ENCODE peak calls at places on chromosomes 4 and X, in five cellular contexts. X is K562, W is A549, T is HepG2, S is transverse colon. B is an unnamed sample.

GRCh38 chrX:136344321-136344720 is 43.6 kb downstream of the ADGRG4 start:
- DNase-seq in X (no peak), W (no peak), T (no peak), S (no peak), B (no peak)

GRCh38 chrX:56576721-56577120 is 13.3 kb downstream of the UBQLN2 start:
- DNase-seq in X (no peak), W (no peak), T (no peak), S (no peak), B (no peak)

GRCh38 chrX:17621566-17622270 is 115.6 kb upstream of the SCML1 start:
- DNase-seq in X (no peak), W (no peak), T (no peak), S (no peak), B (no peak)

GRCh38 chr4:30828290-30828926 is 108.2 kb downstream of the PCDH7 start:
- DNase-seq in X (no peak), W (no peak), T (no peak), S (no peak), B (no peak)

GRCh38 chrX:132810964-132811712 is 147.3 kb downstream of the HS6ST2 start:
- DNase-seq in X (no peak), W (no peak), T (no peak), S (no peak), B (no peak)

GRCh38 chr4:141102367-141102766 is 30.9 kb downstream of the RNF150 start:
- DNase-seq in X (no peak), W (no peak), T (no peak), S (no peak), B (no peak)

GRCh38 chrX:25202827-25203226 is 187.1 kb upstream of the ARX start:
- DNase-seq in X (no peak), W (no peak), T (no peak), S (no peak), B (no peak)

GRCh38 chrX:119756926-119757635 is 1.3 kb upstream of the SOWAHD start:
- DNase-seq in X (no peak), W (no peak), T (peak; percentile 23), S (peak; percentile 26), B (no peak)

GRCh38 chrX:29470029-29470428 is 745.3 kb upstream of the MAGEB2 start:
- DNase-seq in X (no peak), W (no peak), T (no peak), S (no peak), B (no peak)

GRCh38 chr4:94457692-94458106 is 6.0 kb downstream of the PDLIM5 start:
- DNase-seq in X (no peak), W (no peak), T (no peak), S (no peak), B (no peak)

GRCh38 chr4:61160484-61160883 is 39.6 kb upstream of the ADGRL3 start:
- DNase-seq in X (no peak), W (no peak), T (no peak), S (no peak), B (no peak)

GRCh38 chr4:165383757-165384156 is 4.9 kb downstream of the CPE start:
- DNase-seq in X (no peak), W (no peak), T (no peak), S (no peak), B (no peak)

GRCh38 chr4:145179201-145179860 is 1.1 kb downstream of the OTUD4 start:
- DNase-seq in X (peak; percentile 77), W (peak; percentile 28), T (peak; percentile 21), S (peak; percentile 85), B (peak; percentile 81)

GRCh38 chr4:107044170-107044569 is 8.1 kb upstream of the DKK2 start:
- DNase-seq in X (no peak), W (no peak), T (no peak), S (no peak), B (no peak)

GRCh38 chr4:14874990-14875389 is 127.3 kb upstream of the CPEB2 start:
- DNase-seq in X (no peak), W (no peak), T (no peak), S (no peak), B (no peak)

GRCh38 chr4:8543623-8544022 is 36.6 kb upstream of the GPR78 start:
- DNase-seq in X (no peak), W (no peak), T (no peak), S (no peak), B (no peak)

GRCh38 chrX:134949271-134949670 is 41.5 kb upstream of the SMIM10 start:
- DNase-seq in X (no peak), W (peak; percentile 59), T (peak; percentile 69), S (no peak), B (no peak)

GRCh38 chr4:110850461-110851447 is 227.9 kb upstream of the PITX2 start:
- DNase-seq in X (no peak), W (no peak), T (no peak), S (peak; percentile 70), B (no peak)

GRCh38 chr4:119682080-119682479 is 53.5 kb upstream of the PDE5A start:
- DNase-seq in X (no peak), W (no peak), T (no peak), S (no peak), B (no peak)

GRCh38 chrX:68273887-68274286 is 159.4 kb downstream of the OPHN1 start:
- DNase-seq in X (no peak), W (no peak), T (no peak), S (no peak), B (no peak)

GRCh38 chr4:165009493-165010227 is 22.1 kb upstream of the TRIM60 start:
- DNase-seq in X (no peak), W (no peak), T (no peak), S (no peak), B (no peak)

GRCh38 chr4:48108309-48109073 is 25.6 kb downstream of the TXK start:
- DNase-seq in X (no peak), W (no peak), T (no peak), S (no peak), B (no peak)

GRCh38 chrX:9785944-9786741 is at the start of gene SHROOM2:
- DNase-seq in X (peak; percentile 14), W (no peak), T (no peak), S (no peak), B (no peak)

GRCh38 chr4:75555294-75556164 is at the start of gene ODAPH:
- DNase-seq in X (peak; percentile 16), W (peak; percentile 21), T (no peak), S (peak; percentile 38), B (no peak)

GRCh38 chr4:22488136-22488535 is 27.7 kb downstream of the ADGRA3 start:
- DNase-seq in X (no peak), W (no peak), T (no peak), S (no peak), B (no peak)

GRCh38 chrX:131763674-131764073 is 219.8 kb downstream of the OR13H1 start:
- DNase-seq in X (no peak), W (peak; percentile 69), T (no peak), S (peak; percentile 89), B (peak; percentile 94)

GRCh38 chr4:101279377-101279871 is 67.9 kb downstream of the PPP3CA start:
- DNase-seq in X (no peak), W (no peak), T (no peak), S (no peak), B (peak; percentile 74)

GRCh38 chr4:25863347-25863784 is 578 bp upstream of the SEL1L3 start:
- DNase-seq in X (no peak), W (peak; percentile 19), T (no peak), S (peak; percentile 86), B (no peak)

GRCh38 chrX:38236901-38237615 is 16.4 kb upstream of the SRPX start:
- DNase-seq in X (no peak), W (no peak), T (no peak), S (no peak), B (no peak)

GRCh38 chrX:9704876-9705465 is 60.7 kb downstream of the GPR143 start:
- DNase-seq in X (no peak), W (no peak), T (no peak), S (no peak), B (no peak)

GRCh38 chrX:38675856-38676255 is 114.5 kb downstream of the TSPAN7 start:
- DNase-seq in X (no peak), W (no peak), T (no peak), S (no peak), B (no peak)

GRCh38 chr4:13611283-13611842 is 16.2 kb downstream of the BOD1L1 start:
- DNase-seq in X (no peak), W (no peak), T (no peak), S (peak; percentile 18), B (no peak)

GRCh38 chr4:20615492-20616136 is 84.6 kb upstream of the PACRGL start:
- DNase-seq in X (no peak), W (no peak), T (peak; percentile 1), S (no peak), B (no peak)

GRCh38 chr4:182921608-182922007 is 4.4 kb upstream of the DCTD start:
- DNase-seq in X (no peak), W (no peak), T (no peak), S (no peak), B (no peak)
- TF ChIP-seq EP300 in X (no peak), W (no peak), T (no peak), S (no peak), B (no peak)

GRCh38 chr4:92304636-92305035 is 870 bp downstream of the GRID2 start:
- DNase-seq in X (no peak), W (no peak), T (no peak), S (no peak), B (no peak)
- H3K4me3 ChIP-seq in X (no peak overlapping the region), W (peak overlapping the region; percentile 39), T (no peak overlapping the region), S (no peak overlapping the region), B (peak overlapping the region; percentile 39)

DNA sequence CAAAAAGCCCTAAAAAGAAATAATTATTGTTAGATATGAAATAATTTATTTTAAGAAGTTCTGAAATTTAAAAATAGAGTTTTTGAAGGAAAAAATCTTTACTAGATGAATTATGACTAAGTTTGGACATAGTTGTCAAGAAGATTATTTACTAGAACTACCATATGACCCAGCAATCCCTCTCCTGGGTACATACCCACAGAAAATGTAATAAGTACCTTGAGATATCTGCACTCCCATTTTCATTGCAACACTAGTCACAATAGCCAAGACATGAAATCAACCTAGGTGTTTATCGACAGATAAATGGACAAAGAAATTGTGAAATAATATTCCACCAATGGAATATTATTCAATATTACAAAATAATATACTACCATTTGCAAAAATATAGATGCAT is 109.9 kb downstream of the PDHA2 start:
- DNase-seq in X (no peak), W (no peak), T (no peak), S (no peak), B (no peak)
- H3K27ac ChIP-seq in X (no peak overlapping the region), W (no peak overlapping the region), T (no peak overlapping the region), S (no peak overlapping the region), B (no peak overlapping the region)

GRCh38 chr4:184282895-184283654 is 65.4 kb upstream of the ENPP6 start:
- DNase-seq in X (no peak), W (no peak), T (no peak), S (peak; percentile 22), B (no peak)
- TF ChIP-seq EP300 in X (no peak), W (no peak), T (no peak), S (no peak), B (no peak)

DNA sequence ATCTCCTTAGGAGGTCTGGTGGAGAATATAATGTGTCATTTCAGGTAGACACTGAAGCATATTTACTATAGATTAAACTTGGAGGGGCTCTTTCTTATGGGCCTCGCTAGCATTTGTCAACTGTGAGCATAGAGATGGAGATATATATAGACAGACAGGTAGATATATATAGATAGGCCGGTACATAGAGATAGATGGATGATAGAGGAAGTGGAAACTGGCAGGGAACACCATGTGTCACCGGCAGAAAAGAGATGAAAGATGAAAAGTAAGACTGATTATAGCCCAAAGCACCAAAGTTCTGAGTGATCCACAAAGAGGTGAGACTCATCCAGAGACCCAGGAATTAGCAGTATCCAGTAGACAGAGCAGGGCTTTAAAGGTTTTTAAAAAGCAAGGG is 268.1 kb downstream of the FBXW7 start:
- DNase-seq in X (no peak), W (no peak), T (no peak), S (no peak), B (no peak)
- H3K4me3 ChIP-seq in X (no peak overlapping the region), W (no peak overlapping the region), T (no peak overlapping the region), S (no peak overlapping the region), B (no peak overlapping the region)